ENCODE peak calls at places on chromosomes 16 and 17, in seven cellular contexts. I is transverse colon, D is endothelial cell of umbilical vein, J is prostate gland, K is H1, G is K562, N is HepG2. U is an unnamed sample.

GRCh38 chr17:77537566-77537965 is 396.8 kb downstream of the SEC14L1 start:
- DNase-seq in J (no peak), G (no peak), N (no peak), D (no peak), I (no peak), K (no peak), U (no peak)

GRCh38 chr17:67378444-67379250 is 1.6 kb downstream of the PITPNC1 start:
- DNase-seq in G (peak; percentile 79), N (peak; percentile 72), D (peak; percentile 83), I (peak; percentile 79), K (peak; percentile 90), J (peak; percentile 79), U (peak; percentile 80)

GRCh38 chr16:4911831-4912422 is 25.0 kb downstream of the PPL start:
- DNase-seq in N (peak; percentile 32), G (no peak), K (no peak), J (no peak), I (no peak), D (no peak), U (no peak)

GRCh38 chr17:4477286-4477791 is 21.3 kb upstream of the SPNS2 start:
- DNase-seq in K (no peak), G (no peak), I (no peak), D (no peak), N (no peak), J (no peak), U (no peak)

GRCh38 chr17:60107526-60108257 is 29.0 kb upstream of the HEATR6 start:
- DNase-seq in N (no peak), G (peak; percentile 4), D (no peak), J (peak; percentile 1), I (no peak), K (no peak), U (no peak)

GRCh38 chr17:64177346-64178010 is 47.5 kb upstream of the ERN1 start:
- DNase-seq in N (no peak), G (no peak), J (no peak), K (no peak), I (no peak), D (no peak), U (no peak)

GRCh38 chr17:8253801-8254200 is 4.7 kb downstream of the PFAS start:
- DNase-seq in D (peak; percentile 26), I (no peak), J (peak; percentile 42), G (no peak), K (no peak), N (no peak), U (no peak)

GRCh38 chr17:66602659-66603363 is 232.1 kb upstream of the CACNG5 start:
- DNase-seq in D (no peak), N (no peak), G (no peak), K (no peak), I (no peak), J (no peak), U (no peak)

GRCh38 chr17:18028684-18029540 is 10.1 kb downstream of the ATPAF2 start:
- DNase-seq in J (no peak), D (no peak), K (no peak), I (no peak), G (no peak), N (no peak), U (no peak)

GRCh38 chr17:6374271-6374691 is 60.6 kb downstream of the AIPL1 start:
- DNase-seq in K (no peak), I (no peak), G (no peak), N (no peak), D (no peak), J (no peak), U (no peak)

GRCh38 chr16:386641-387156 is 4.9 kb upstream of the PGAP6 start:
- DNase-seq in G (no peak), I (no peak), N (no peak), D (no peak), K (no peak), J (no peak), U (no peak)

GRCh38 chr16:72977127-72977526 is 70.8 kb downstream of the ZFHX3 start:
- DNase-seq in K (no peak), I (no peak), G (no peak), N (no peak), J (no peak), D (no peak), U (no peak)

GRCh38 chr17:81578038-81578441 is 25.9 kb upstream of the FAAP100 start:
- DNase-seq in D (no peak), J (no peak), I (no peak), K (no peak), N (peak; percentile 24), G (no peak), U (no peak)

GRCh38 chr16:50265260-50265659 is 1.1 kb upstream of the ADCY7 start:
- DNase-seq in G (peak; percentile 37), D (no peak), I (peak; percentile 42), K (no peak), N (peak; percentile 69), J (no peak), U (peak; percentile 54)

DNA sequence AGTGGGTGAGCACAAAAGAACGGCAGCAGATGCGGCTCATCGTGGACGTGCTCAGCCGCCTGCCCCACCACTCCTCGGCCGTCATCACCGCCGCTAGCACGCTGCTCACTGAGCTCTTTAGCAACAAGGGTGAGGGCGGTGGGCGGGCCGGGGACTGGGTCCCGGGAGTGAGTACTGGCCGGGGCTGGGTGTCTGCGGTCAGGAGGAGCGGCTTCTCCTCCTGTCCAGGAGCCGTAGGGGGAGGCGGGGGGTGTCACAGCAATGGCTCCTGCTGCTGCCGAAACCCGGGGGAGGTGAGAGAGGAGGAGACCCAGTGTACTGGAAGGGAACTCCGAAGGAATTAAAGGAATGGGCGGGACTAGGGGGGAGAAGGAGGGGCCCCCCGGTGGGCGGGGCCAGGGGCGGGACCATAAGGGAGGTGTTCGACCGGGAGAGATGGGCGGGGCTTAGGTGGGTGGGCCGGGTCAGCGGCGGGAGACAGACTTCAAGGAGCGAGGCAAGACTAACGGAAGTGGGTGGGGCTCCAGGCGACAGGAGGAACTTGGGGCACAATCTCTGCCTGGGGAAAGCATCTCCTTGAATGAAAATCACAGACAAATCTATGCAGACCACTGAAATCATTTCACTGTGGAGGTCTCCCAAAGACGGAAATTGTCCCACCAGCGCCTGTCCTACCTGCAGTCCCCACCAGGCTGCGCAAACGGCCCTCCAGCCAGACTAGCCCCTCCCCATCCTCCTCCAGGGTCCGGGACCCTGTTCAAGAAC is 2.3 kb downstream of the NAGS start:
- DNase-seq in J (peak; percentile 99), K (peak; percentile 98), N (no peak), D (peak; percentile 93), G (peak; percentile 100), I (peak; percentile 100), U (peak; percentile 100)
- TF ChIP-seq CTCF in J (peak; percentile 24), K (peak; percentile 61), N (no peak), D (peak; percentile 57), G (peak; percentile 36), I (peak; percentile 46), U (no peak)

GRCh38 chr17:74875155-74875969 is 2.6 kb upstream of the FDXR start:
- DNase-seq in I (no peak), G (no peak), N (no peak), D (no peak), J (no peak), K (no peak), U (no peak)

GRCh38 chr17:74873036-74873873 is 461 bp upstream of the FDXR start:
- DNase-seq in J (peak; percentile 100), N (peak; percentile 100), G (peak; percentile 99), I (peak; percentile 100), D (peak; percentile 100), K (peak; percentile 98), U (peak; percentile 100)

GRCh38 chr17:74874615-74875037 is 1.8 kb upstream of the FDXR start:
- DNase-seq in I (no peak), N (no peak), G (no peak), J (no peak), D (no peak), K (no peak), U (no peak)

GRCh38 chr17:74872313-74873035 is at the start of gene FDXR:
- DNase-seq in J (no peak), N (peak; percentile 50), K (no peak), I (no peak), D (no peak), G (no peak), U (no peak)

GRCh38 chr17:74873874-74874614 is 1.2 kb upstream of the FDXR start:
- DNase-seq in J (no peak), G (peak; percentile 80), N (peak; percentile 54), K (no peak), I (no peak), D (peak; percentile 15), U (no peak)
- TF ChIP-seq POLR2AphosphoS5 in J (no peak), G (peak; percentile 25), N (no peak), K (no peak), I (no peak), D (no peak), U (no peak)

DNA sequence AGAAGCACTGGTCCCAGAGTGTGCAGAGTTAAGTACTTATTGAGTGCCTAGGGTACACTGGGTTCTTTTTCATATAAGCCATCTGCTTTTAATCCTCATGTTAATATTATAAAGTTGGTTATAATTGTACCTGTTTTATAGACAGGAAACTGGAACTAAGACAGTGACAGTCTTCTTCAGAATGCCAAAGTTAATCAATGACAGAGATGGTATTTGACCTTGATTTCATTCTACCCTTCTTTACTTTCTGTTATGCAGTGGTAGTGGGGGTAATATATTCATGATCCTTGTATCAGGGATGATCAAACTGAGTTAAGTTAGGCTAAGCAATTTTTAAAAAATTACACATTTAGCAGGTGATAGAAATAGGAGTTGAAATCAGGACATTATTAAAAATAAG is 108.6 kb upstream of the GOT2 start:
- DNase-seq in G (no peak), N (no peak), K (no peak), I (no peak), D (no peak), J (no peak), U (no peak)
- TF ChIP-seq POLR2A in G (no peak), N (no peak), K (no peak), I (no peak), D (no peak), J (no peak), U (no peak)

DNA sequence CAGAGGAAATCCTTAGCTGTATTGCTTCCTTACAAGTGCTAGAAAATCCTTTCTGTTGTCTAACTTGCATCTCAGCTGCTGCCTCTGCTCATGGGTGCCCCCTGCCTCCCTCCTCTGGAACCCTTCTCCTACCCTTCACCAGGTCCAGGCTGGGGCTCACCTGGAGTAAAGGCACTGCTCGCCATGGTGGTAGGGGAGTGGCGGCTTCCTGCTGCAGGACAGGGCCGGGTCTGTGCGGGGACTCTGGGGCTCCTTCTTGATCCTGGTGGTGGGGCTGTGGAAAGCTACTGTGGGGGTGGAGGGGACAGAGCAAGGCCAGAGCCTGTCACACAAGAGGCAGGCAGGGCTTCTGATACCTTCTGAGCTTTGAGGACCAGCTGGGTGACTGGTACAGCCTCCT is 12.4 kb downstream of the ETV4 start:
- DNase-seq in N (no peak), J (no peak), D (no peak), K (no peak), G (no peak), I (no peak), U (no peak)
- TF ChIP-seq CTCF in N (peak; percentile 52), J (no peak), D (no peak), K (no peak), G (no peak), I (no peak), U (no peak)